ENCODE peak calls at places on chromosomes 16 and 17, in six cellular contexts. J, X, Q, G, M and A are unnamed samples.

GRCh38 chr17:8913091-8913490 is 45.6 kb upstream of the PIK3R6 start:
- DNase-seq in J (no peak), X (no peak), Q (no peak), G (no peak), M (no peak), A (no peak)

GRCh38 chr17:59811209-59811608 is 81.5 kb downstream of the TUBD1 start:
- DNase-seq in J (no peak), X (peak), Q (no peak), G (no peak), M (no peak), A (no peak)

GRCh38 chr17:77288115-77288619 is 147.4 kb downstream of the SEC14L1 start:
- DNase-seq in J (no peak), X (peak), Q (no peak), G (no peak), M (no peak), A (peak)

GRCh38 chr16:21989141-21989540 is 11.8 kb downstream of the PDZD9 start:
- DNase-seq in J (peak), X (no peak), Q (no peak), G (no peak), M (no peak), A (no peak)

GRCh38 chr17:17313350-17313991 is 10.3 kb downstream of the NT5M start:
- DNase-seq in J (no peak), X (peak), Q (peak), G (peak), M (no peak), A (peak)

GRCh38 chr17:10754109-10754508 is 24.3 kb upstream of the TMEM220 start:
- DNase-seq in J (peak), X (peak), Q (peak), G (no peak), M (no peak), A (peak)

GRCh38 chr17:58083491-58084316 is 485 bp downstream of the DYNLL2 start:
- DNase-seq in J (peak), X (peak), Q (peak), G (peak), M (no peak), A (peak)

GRCh38 chr17:52758481-52758880 is 600.0 kb upstream of the CA10 start:
- DNase-seq in J (no peak), X (no peak), Q (no peak), G (no peak), M (no peak), A (no peak)

GRCh38 chr17:4921320-4921719 is 10.8 kb upstream of the GP1BA start:
- DNase-seq in J (no peak), X (no peak), Q (no peak), G (no peak), M (no peak), A (no peak)

GRCh38 chr17:79738643-79739042 is 7.9 kb downstream of the ENPP7 start:
- DNase-seq in J (no peak), X (no peak), Q (no peak), G (no peak), M (no peak), A (no peak)

GRCh38 chr17:2453325-2453724 is 52.5 kb upstream of the MNT start:
- DNase-seq in J (no peak), X (peak), Q (no peak), G (no peak), M (no peak), A (no peak)

GRCh38 chr17:65785109-65785508 is 223.7 kb upstream of the AXIN2 start:
- DNase-seq in J (peak), X (peak), Q (no peak), G (no peak), M (no peak), A (no peak)

GRCh38 chr16:89657442-89658220 is at the start of the genes CHMP1A and SPATA33:
- DNase-seq in J (peak), X (peak), Q (peak), G (peak), M (peak), A (peak)

GRCh38 chr17:19703106-19703775 is 13.1 kb downstream of the SLC47A2 start:
- DNase-seq in J (no peak), X (no peak), Q (peak), G (no peak), M (no peak), A (no peak)

GRCh38 chr17:975321-975982 is 4.1 kb downstream of the NXN start:
- DNase-seq in J (no peak), X (no peak), Q (no peak), G (no peak), M (no peak), A (no peak)

GRCh38 chr17:64614266-64615011 is 47.7 kb downstream of the SMURF2 start:
- DNase-seq in J (no peak), X (no peak), Q (no peak), G (no peak), M (no peak), A (no peak)

GRCh38 chr17:28291780-28292330 is 27.1 kb upstream of the TMEM97 start:
- DNase-seq in J (no peak), X (no peak), Q (no peak), G (no peak), M (no peak), A (no peak)

GRCh38 chr17:35640977-35641526 is 53.9 kb downstream of the AP2B1 start:
- DNase-seq in J (peak), X (no peak), Q (no peak), G (no peak), M (no peak), A (no peak)

GRCh38 chr16:30091474-30092372 is at the start of gene TBX6:
- DNase-seq in J (peak), X (peak), Q (peak), G (peak), M (peak), A (peak)

GRCh38 chr17:36511216-36511615 is 23.5 kb downstream of the MYO19 start:
- DNase-seq in J (no peak), X (no peak), Q (no peak), G (no peak), M (no peak), A (no peak)

GRCh38 chr16:79042886-79043285 is 557.7 kb downstream of the MAF start:
- DNase-seq in J (no peak), X (no peak), Q (no peak), G (no peak), M (no peak), A (no peak)

GRCh38 chr17:77929871-77930436 is 28.5 kb upstream of the TNRC6C start:
- DNase-seq in J (no peak), X (no peak), Q (no peak), G (no peak), M (no peak), A (no peak)

GRCh38 chr17:67487506-67487905 is 110.4 kb downstream of the PITPNC1 start:
- DNase-seq in J (peak), X (no peak), Q (no peak), G (no peak), M (no peak), A (no peak)

GRCh38 chr16:78704421-78704820 is 605.0 kb downstream of the WWOX start:
- DNase-seq in J (no peak), X (no peak), Q (no peak), G (no peak), M (no peak), A (no peak)

GRCh38 chr17:27808629-27809028 is 8.3 kb upstream of the NOS2 start:
- DNase-seq in J (no peak), X (no peak), Q (no peak), G (no peak), M (no peak), A (no peak)

GRCh38 chr16:17215306-17215705 is 255.5 kb downstream of the XYLT1 start:
- DNase-seq in J (no peak), X (no peak), Q (no peak), G (no peak), M (no peak), A (no peak)

GRCh38 chr17:8438441-8438840 is 2.8 kb downstream of the NDEL1 start:
- DNase-seq in J (no peak), X (no peak), Q (no peak), G (no peak), M (no peak), A (no peak)

GRCh38 chr17:27462149-27462548 is 5.9 kb downstream of the KSR1 start:
- DNase-seq in J (no peak), X (no peak), Q (no peak), G (no peak), M (no peak), A (no peak)

GRCh38 chr16:85157813-85158701 is 45.8 kb upstream of the CIBAR2 start:
- DNase-seq in J (no peak), X (no peak), Q (peak), G (no peak), M (no peak), A (no peak)

GRCh38 chr17:77555741-77556291 is 402.7 kb upstream of the TNRC6C start:
- DNase-seq in J (no peak), X (peak), Q (no peak), G (no peak), M (no peak), A (peak)

GRCh38 chr17:46950997-46951621 is 27.9 kb downstream of the RPRML start:
- DNase-seq in J (no peak), X (no peak), Q (no peak), G (no peak), M (no peak), A (no peak)

GRCh38 chr16:7026639-7027038 is 306.0 kb upstream of the RBFOX1 start:
- DNase-seq in J (no peak), X (no peak), Q (no peak), G (no peak), M (no peak), A (no peak)

GRCh38 chr17:31491794-31492171 is 100.3 kb downstream of the RAB11FIP4 start:
- DNase-seq in J (no peak), X (peak), Q (no peak), G (no peak), M (no peak), A (no peak)

GRCh38 chr16:63998-64913 is 8.2 kb downstream of the RHBDF1 start:
- DNase-seq in J (no peak), X (no peak), Q (no peak), G (no peak), M (no peak), A (no peak)

GRCh38 chr16:2339521-2340484 is 725 bp downstream of the ABCA3 start:
- DNase-seq in J (no peak), X (peak), Q (peak), G (peak), M (no peak), A (peak)
- TF ChIP-seq CTCF in J (no peak), X (no peak), Q (no peak), G (no peak), M (no peak), A (no peak)

GRCh38 chr16:88610080-88610479 is 28.3 kb upstream of the IL17C start:
- DNase-seq in J (no peak), X (no peak), Q (no peak), G (no peak), M (no peak), A (no peak)
- TF ChIP-seq CTCF in J (peak), X (peak), Q (peak), G (no peak), M (no peak), A (peak)

GRCh38 chr16:81995651-81996050 is 15.6 kb downstream of the SDR42E1 start:
- DNase-seq in J (peak), X (no peak), Q (no peak), G (no peak), M (no peak), A (no peak)

GRCh38 chr16:81997738-81998137 is 13.5 kb downstream of the SDR42E1 start:
- DNase-seq in J (peak), X (peak), Q (no peak), G (no peak), M (no peak), A (peak)

GRCh38 chr16:81996664-81997529 is 14.4 kb downstream of the SDR42E1 start:
- DNase-seq in J (peak), X (peak), Q (no peak), G (no peak), M (no peak), A (peak)

DNA sequence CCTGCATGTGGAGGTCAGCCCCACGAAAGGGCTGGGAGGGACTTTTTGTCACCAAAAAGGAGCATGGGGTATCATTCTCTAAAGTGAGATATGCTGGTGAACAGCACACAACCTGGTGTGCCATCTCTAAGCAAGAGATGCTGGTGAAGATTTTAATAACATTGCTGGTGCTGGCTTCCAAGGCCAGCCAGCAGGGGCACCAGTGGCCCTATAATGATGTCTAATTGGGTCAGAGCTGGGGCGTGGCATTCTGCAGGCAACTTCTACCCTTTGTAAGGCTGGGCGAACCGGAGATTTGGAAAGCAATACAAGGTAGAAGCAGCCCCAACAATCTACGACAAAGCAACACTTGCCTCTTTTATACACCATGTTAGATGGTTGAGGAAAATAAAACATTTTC is 16.8 kb downstream of the SDR42E1 start:
- DNase-seq in J (no peak), X (no peak), Q (no peak), G (no peak), M (no peak), A (no peak)
- TF ChIP-seq CTCF in J (no peak), X (peak), Q (no peak), G (no peak), M (no peak), A (no peak)

GRCh38 chr17:50151041-50151936 is 812 bp upstream of the PPP1R9B start:
- DNase-seq in J (peak), X (peak), Q (peak), G (peak), M (peak), A (peak)
- TF ChIP-seq CTCF in J (peak), X (peak), Q (peak), G (peak), M (no peak), A (peak)

DNA sequence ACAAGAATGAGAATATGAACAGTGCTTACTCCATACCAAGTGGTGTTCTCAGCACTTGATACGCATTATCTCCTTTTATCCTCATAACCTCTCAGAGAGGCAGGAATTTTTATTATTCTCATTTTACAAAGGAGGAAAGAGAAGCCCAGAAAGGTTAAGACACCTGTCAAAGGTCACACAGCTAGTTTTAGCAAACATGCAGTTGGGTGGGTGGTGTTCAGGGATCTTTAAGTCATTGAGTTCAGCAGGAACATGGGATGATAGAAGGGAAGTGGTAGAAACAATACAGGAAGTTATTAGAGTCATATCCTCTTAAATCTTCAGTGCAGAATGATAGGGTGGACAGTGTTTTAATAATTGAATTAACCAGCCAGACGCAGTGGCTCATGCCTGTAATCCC is 95.4 kb downstream of the IRX3 start:
- DNase-seq in J (no peak), X (no peak), Q (no peak), G (no peak), M (no peak), A (no peak)
- TF ChIP-seq CTCF in J (no peak), X (no peak), Q (no peak), G (no peak), M (no peak), A (no peak)

DNA sequence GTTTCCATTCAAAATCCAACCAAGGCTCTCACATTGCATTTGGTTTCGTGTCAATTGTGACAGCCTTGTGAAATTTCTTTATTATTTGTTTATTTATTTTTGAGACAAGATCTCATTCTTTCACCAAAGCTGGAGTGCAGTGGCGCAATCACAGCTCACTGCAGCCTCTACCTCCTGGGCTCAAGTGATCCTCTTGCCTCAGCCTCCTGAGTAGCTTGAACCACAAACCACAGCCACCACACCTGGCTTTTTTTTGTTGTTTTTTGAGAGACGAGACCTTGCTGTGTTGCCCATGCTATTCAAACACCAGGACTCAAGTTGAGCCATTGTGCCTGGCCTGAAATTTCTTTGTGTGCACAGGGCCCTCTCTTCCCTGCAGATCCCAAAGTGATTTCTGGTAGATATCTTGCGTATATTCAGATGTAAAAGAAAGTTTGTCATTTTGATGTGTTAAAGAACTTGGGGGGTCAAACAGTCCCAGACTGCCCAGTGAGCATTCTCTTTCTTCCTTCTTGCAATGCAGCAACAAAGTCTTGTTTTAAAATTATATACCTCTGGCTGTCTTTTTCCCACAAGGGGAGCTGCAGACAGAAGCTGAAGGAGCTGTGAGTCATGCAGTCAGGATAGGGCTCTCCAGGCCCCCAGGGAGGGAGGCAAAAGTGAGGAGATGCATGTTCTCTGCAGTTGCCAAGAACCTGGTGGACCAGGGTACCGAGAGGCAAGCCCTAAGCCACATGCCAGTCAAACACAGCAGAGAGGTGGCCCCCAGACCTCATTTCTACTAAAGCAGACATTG is 15.5 kb upstream of the USP22 start:
- DNase-seq in J (peak), X (peak), Q (no peak), G (no peak), M (no peak), A (no peak)
- TF ChIP-seq CTCF in J (peak), X (no peak), Q (no peak), G (no peak), M (no peak), A (no peak)

GRCh38 chr16:67263201-67263600 is 14.4 kb downstream of the SLC9A5 start:
- DNase-seq in J (no peak), X (no peak), Q (no peak), G (no peak), M (no peak), A (no peak)
- TF ChIP-seq CTCF in J (no peak), X (no peak), Q (no peak), G (no peak), M (no peak), A (no peak)

GRCh38 chr16:2015947-2016208 is 3.7 kb upstream of the NPW start:
- DNase-seq in J (no peak), X (no peak), Q (no peak), G (no peak), M (no peak), A (no peak)

GRCh38 chr16:2019500-2019899 is at the start of gene NPW:
- DNase-seq in J (no peak), X (no peak), Q (peak), G (no peak), M (no peak), A (peak)

GRCh38 chr16:2013527-2013926 is 3.9 kb upstream of the ZNF598 start:
- DNase-seq in J (no peak), X (no peak), Q (no peak), G (no peak), M (no peak), A (no peak)

GRCh38 chr16:2015117-2015946 is 4.3 kb upstream of the NPW start:
- DNase-seq in J (peak), X (peak), Q (no peak), G (no peak), M (no peak), A (peak)

DNA sequence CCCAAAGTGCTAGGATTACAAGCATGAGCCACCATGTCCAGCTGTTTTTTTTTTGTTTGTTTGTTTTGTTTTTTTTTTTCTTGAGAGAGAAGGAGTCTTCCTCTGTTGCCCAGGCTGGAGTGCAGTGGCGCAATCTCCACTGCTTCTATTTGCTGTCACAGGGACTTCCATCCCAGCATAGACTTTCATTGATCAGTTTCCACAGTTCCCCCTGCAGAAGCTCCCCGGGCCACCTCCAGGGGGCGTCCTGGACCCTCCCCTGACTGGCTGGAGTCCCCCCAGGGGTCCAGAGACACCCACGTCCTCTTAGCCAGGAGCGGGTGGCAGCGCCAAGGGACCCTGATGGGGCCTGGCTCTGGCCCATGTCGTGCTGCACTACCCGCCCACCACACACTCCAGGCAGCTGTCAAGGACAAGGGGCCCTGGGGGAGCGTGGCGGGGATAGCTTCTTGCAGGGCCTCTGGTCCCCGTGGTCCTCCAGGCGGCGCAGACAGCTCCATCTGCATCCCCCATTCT is 3.1 kb upstream of the NPW start:
- DNase-seq in J (no peak), X (no peak), Q (peak), G (no peak), M (no peak), A (peak)
- TF ChIP-seq CTCF in J (peak), X (peak), Q (peak), G (peak), M (no peak), A (peak)